ENCODE peak calls at places on chromosomes 3 and 15, in six cellular contexts. One of them, this sample, is unnamed.

GRCh38 chr15:90306560-90306959 is 41.1 kb downstream of the NGRN start:
- DNase-seq in prostate gland: no peak
- DNase-seq in esophagus squamous epithelium: no peak
- DNase-seq in testis: no peak
- DNase-seq in Peyer's patch: no peak
- DNase-seq in spleen: no peak
- DNase-seq in this sample: no peak

GRCh38 chr3:71589132-71589531 is 5.6 kb upstream of the FOXP1 start:
- DNase-seq in prostate gland: no peak
- DNase-seq in esophagus squamous epithelium: no peak
- DNase-seq in testis: no peak
- DNase-seq in Peyer's patch: no peak
- DNase-seq in spleen: no peak
- DNase-seq in this sample: no peak

GRCh38 chr3:70606018-70606417 is 293.6 kb upstream of the MDFIC2 start:
- DNase-seq in prostate gland: no peak
- DNase-seq in esophagus squamous epithelium: no peak
- DNase-seq in testis: no peak
- DNase-seq in Peyer's patch: no peak
- DNase-seq in spleen: no peak
- DNase-seq in this sample: no peak

GRCh38 chr3:197355713-197356112 is 57.3 kb upstream of the DLG1 start:
- DNase-seq in prostate gland: no peak
- DNase-seq in esophagus squamous epithelium: no peak
- DNase-seq in testis: no peak
- DNase-seq in Peyer's patch: no peak
- DNase-seq in spleen: no peak
- DNase-seq in this sample: no peak

GRCh38 chr3:17077614-17078013 is 192.9 kb downstream of the PLCL2 start:
- DNase-seq in prostate gland: no peak
- DNase-seq in esophagus squamous epithelium: no peak
- DNase-seq in testis: no peak
- DNase-seq in Peyer's patch: no peak
- DNase-seq in spleen: no peak
- DNase-seq in this sample: no peak

GRCh38 chr3:168047190-168047795 is 48.4 kb downstream of the GOLIM4 start:
- DNase-seq in prostate gland: peak; percentile 37
- DNase-seq in esophagus squamous epithelium: no peak
- DNase-seq in testis: no peak
- DNase-seq in Peyer's patch: no peak
- DNase-seq in spleen: no peak
- DNase-seq in this sample: no peak

GRCh38 chr3:65995030-65995429 is 43.7 kb downstream of the MAGI1 start:
- DNase-seq in prostate gland: no peak
- DNase-seq in esophagus squamous epithelium: no peak
- DNase-seq in testis: no peak
- DNase-seq in Peyer's patch: peak; percentile 49
- DNase-seq in spleen: no peak
- DNase-seq in this sample: no peak

GRCh38 chr3:63364495-63364894 is 86.4 kb downstream of the SYNPR start:
- DNase-seq in prostate gland: no peak
- DNase-seq in esophagus squamous epithelium: no peak
- DNase-seq in testis: no peak
- DNase-seq in Peyer's patch: no peak
- DNase-seq in spleen: no peak
- DNase-seq in this sample: no peak

GRCh38 chr15:74420193-74420905 is 13.4 kb downstream of the SEMA7A start:
- DNase-seq in prostate gland: no peak
- DNase-seq in esophagus squamous epithelium: no peak
- DNase-seq in testis: peak; percentile 85
- DNase-seq in Peyer's patch: no peak
- DNase-seq in spleen: peak; percentile 69
- DNase-seq in this sample: no peak

GRCh38 chr15:91824256-91824655 is 29.3 kb upstream of the SLCO3A1 start:
- DNase-seq in prostate gland: no peak
- DNase-seq in esophagus squamous epithelium: no peak
- DNase-seq in testis: peak; percentile 65
- DNase-seq in Peyer's patch: no peak
- DNase-seq in spleen: no peak
- DNase-seq in this sample: no peak

GRCh38 chr15:60804986-60805949 is 326.3 kb upstream of the ICE2 start:
- DNase-seq in prostate gland: no peak
- DNase-seq in esophagus squamous epithelium: no peak
- DNase-seq in testis: no peak
- DNase-seq in Peyer's patch: no peak
- DNase-seq in spleen: no peak
- DNase-seq in this sample: no peak

GRCh38 chr3:133384331-133385027 is 15.4 kb upstream of the BFSP2 start:
- DNase-seq in prostate gland: peak; percentile 48
- DNase-seq in esophagus squamous epithelium: no peak
- DNase-seq in testis: peak; percentile 73
- DNase-seq in Peyer's patch: peak; percentile 56
- DNase-seq in spleen: no peak
- DNase-seq in this sample: peak; percentile 70

GRCh38 chr3:129829640-129830039 is 63.9 kb downstream of the TMCC1 start:
- DNase-seq in prostate gland: peak; percentile 49
- DNase-seq in esophagus squamous epithelium: no peak
- DNase-seq in testis: peak; percentile 66
- DNase-seq in Peyer's patch: peak; percentile 72
- DNase-seq in spleen: no peak
- DNase-seq in this sample: no peak

GRCh38 chr3:14511971-14512943 is 27.9 kb downstream of the GRIP2 start:
- DNase-seq in prostate gland: no peak
- DNase-seq in esophagus squamous epithelium: no peak
- DNase-seq in testis: no peak
- DNase-seq in Peyer's patch: peak; percentile 37
- DNase-seq in spleen: peak; percentile 70
- DNase-seq in this sample: no peak

GRCh38 chr3:30342319-30343060 is 263.9 kb upstream of the TGFBR2 start:
- DNase-seq in prostate gland: peak; percentile 64
- DNase-seq in esophagus squamous epithelium: no peak
- DNase-seq in testis: no peak
- DNase-seq in Peyer's patch: peak; percentile 70
- DNase-seq in spleen: no peak
- DNase-seq in this sample: no peak

GRCh38 chr3:117036259-117036799 is 326.8 kb downstream of the TUSC7 start:
- DNase-seq in prostate gland: no peak
- DNase-seq in esophagus squamous epithelium: no peak
- DNase-seq in testis: peak; percentile 69
- DNase-seq in Peyer's patch: peak; percentile 61
- DNase-seq in spleen: no peak
- DNase-seq in this sample: no peak

GRCh38 chr15:77527164-77527778 is 105.4 kb downstream of the LINGO1 start:
- DNase-seq in prostate gland: no peak
- DNase-seq in esophagus squamous epithelium: no peak
- DNase-seq in testis: no peak
- DNase-seq in Peyer's patch: no peak
- DNase-seq in spleen: peak; percentile 62
- DNase-seq in this sample: peak; percentile 34

GRCh38 chr3:49663831-49664230 is 10.3 kb upstream of the APEH start:
- DNase-seq in prostate gland: no peak
- DNase-seq in esophagus squamous epithelium: no peak
- DNase-seq in testis: no peak
- DNase-seq in Peyer's patch: no peak
- DNase-seq in spleen: no peak
- DNase-seq in this sample: no peak

GRCh38 chr15:78004919-78005634 is 72.4 kb downstream of the TBC1D2B start:
- DNase-seq in prostate gland: peak; percentile 87
- DNase-seq in esophagus squamous epithelium: no peak
- DNase-seq in testis: peak; percentile 86
- DNase-seq in Peyer's patch: no peak
- DNase-seq in spleen: no peak
- DNase-seq in this sample: peak; percentile 84

GRCh38 chr3:195270350-195271115 is 426 bp downstream of the XXYLT1 start:
- DNase-seq in prostate gland: peak; percentile 55
- DNase-seq in esophagus squamous epithelium: no peak
- DNase-seq in testis: peak; percentile 74
- DNase-seq in Peyer's patch: peak; percentile 86
- DNase-seq in spleen: peak; percentile 96
- DNase-seq in this sample: no peak

GRCh38 chr15:51634591-51635198 is 12.1 kb upstream of the DMXL2 start:
- DNase-seq in prostate gland: no peak
- DNase-seq in esophagus squamous epithelium: no peak
- DNase-seq in testis: no peak
- DNase-seq in Peyer's patch: no peak
- DNase-seq in spleen: no peak
- DNase-seq in this sample: no peak

GRCh38 chr3:46112296-46112695 is 85.0 kb upstream of the XCR1 start:
- DNase-seq in prostate gland: no peak
- DNase-seq in esophagus squamous epithelium: no peak
- DNase-seq in testis: no peak
- DNase-seq in Peyer's patch: no peak
- DNase-seq in spleen: no peak
- DNase-seq in this sample: no peak

DNA sequence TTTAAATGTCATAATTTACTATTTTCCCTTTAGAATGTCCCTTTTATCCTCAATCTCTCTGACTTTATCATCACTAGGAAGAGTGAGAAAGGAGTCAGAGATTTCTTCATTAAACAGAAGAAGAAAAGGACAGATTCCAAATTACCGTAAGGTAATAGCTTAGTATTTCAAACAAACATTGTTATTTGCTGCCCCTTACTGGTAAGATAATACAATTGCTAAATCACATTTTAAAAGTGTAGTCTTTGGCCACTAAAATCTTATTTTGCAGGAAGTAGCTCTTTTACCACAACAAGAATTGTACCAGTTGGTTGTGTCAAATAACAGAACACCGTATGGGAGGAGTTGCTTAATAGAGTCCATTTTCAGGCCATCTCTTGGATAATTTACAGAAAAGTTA is 53.7 kb downstream of the CGGBP1 start:
- DNase-seq in prostate gland: no peak
- DNase-seq in esophagus squamous epithelium: no peak
- DNase-seq in testis: no peak
- DNase-seq in Peyer's patch: no peak
- DNase-seq in spleen: no peak
- DNase-seq in this sample: no peak
- TF ChIP-seq CTCF in prostate gland: peak; percentile 51
- TF ChIP-seq CTCF in esophagus squamous epithelium: no peak
- TF ChIP-seq CTCF in testis: no peak
- TF ChIP-seq CTCF in Peyer's patch: peak; percentile 31
- TF ChIP-seq CTCF in spleen: peak; percentile 20
- TF ChIP-seq CTCF in this sample: no peak

GRCh38 chr3:149541091-149541491 is 66.6 kb downstream of the TM4SF4 start:
- DNase-seq in prostate gland: no peak
- DNase-seq in esophagus squamous epithelium: no peak
- DNase-seq in testis: no peak
- DNase-seq in Peyer's patch: no peak
- DNase-seq in spleen: no peak
- DNase-seq in this sample: no peak
- H3K4me1 ChIP-seq in prostate gland: no peaks in the 10 kb centered on the region
- H3K4me1 ChIP-seq in esophagus squamous epithelium: peaks cover 43% of the 10 kb centered on the region
- H3K4me1 ChIP-seq in testis: peaks cover 8% of the 10 kb centered on the region
- H3K4me1 ChIP-seq in Peyer's patch: no peaks in the 10 kb centered on the region
- H3K4me1 ChIP-seq in spleen: peaks cover 10% of the 10 kb centered on the region
- H3K4me1 ChIP-seq in this sample: peaks cover 70% of the 10 kb centered on the region

GRCh38 chr3:13404625-13405452 is 15.3 kb downstream of the NUP210 start:
- DNase-seq in prostate gland: no peak
- DNase-seq in esophagus squamous epithelium: no peak
- DNase-seq in testis: no peak
- DNase-seq in Peyer's patch: no peak
- DNase-seq in spleen: peak; percentile 23
- DNase-seq in this sample: no peak
- TF ChIP-seq POLR2A in prostate gland: no peak
- TF ChIP-seq POLR2A in esophagus squamous epithelium: no peak
- TF ChIP-seq POLR2A in testis: no peak
- TF ChIP-seq POLR2A in Peyer's patch: no peak
- TF ChIP-seq POLR2A in spleen: no peak
- TF ChIP-seq POLR2A in this sample: no peak

DNA sequence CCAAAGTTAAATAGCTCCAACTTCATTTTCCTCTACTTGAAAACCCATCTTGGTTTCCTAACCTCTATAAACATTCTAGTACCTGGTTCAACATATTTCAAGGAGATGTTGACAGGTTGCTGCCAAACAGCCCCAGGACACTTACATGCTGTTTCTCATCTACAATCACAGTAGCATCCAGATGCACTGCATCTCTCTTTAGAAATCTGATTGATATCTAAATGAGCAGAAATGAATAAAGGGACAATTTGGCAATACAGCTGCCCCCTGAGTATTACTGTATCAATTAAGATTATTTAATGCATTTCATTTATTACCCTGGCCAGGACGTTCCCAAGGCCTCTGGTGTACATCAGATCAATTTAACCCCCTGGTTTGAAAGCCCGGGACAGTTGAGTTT is 74.0 kb downstream of the SSR3 start:
- DNase-seq in prostate gland: no peak
- DNase-seq in esophagus squamous epithelium: no peak
- DNase-seq in testis: no peak
- DNase-seq in Peyer's patch: no peak
- DNase-seq in spleen: no peak
- DNase-seq in this sample: no peak
- TF ChIP-seq CTCF in prostate gland: no peak
- TF ChIP-seq CTCF in esophagus squamous epithelium: no peak
- TF ChIP-seq CTCF in testis: no peak
- TF ChIP-seq CTCF in Peyer's patch: no peak
- TF ChIP-seq CTCF in spleen: no peak
- TF ChIP-seq CTCF in this sample: no peak

DNA sequence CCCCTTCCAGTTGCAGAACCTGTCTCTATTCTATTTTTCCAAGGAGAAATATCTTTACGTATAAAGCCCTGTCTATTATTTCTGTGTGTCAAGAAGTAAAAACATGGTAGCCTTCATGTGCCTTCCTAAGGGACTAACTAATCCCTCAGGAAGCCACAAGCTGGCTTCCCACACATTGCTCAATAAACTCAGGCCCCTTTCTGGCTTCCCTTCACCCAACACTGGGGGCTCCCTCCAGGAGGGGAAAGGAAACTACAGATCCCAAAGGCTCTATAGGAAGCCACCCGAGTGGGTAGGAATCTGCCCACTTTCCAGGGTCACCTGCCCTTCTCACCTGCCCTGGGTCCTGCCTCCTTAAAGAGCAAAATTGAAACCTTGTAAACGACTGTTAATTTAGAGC is 4.6 kb downstream of the TLE3 start:
- DNase-seq in prostate gland: no peak
- DNase-seq in esophagus squamous epithelium: no peak
- DNase-seq in testis: no peak
- DNase-seq in Peyer's patch: no peak
- DNase-seq in spleen: peak; percentile 21
- DNase-seq in this sample: no peak
- H3K4me1 ChIP-seq in prostate gland: peaks cover 37% of the 10 kb centered on the region
- H3K4me1 ChIP-seq in esophagus squamous epithelium: peaks cover 84% of the 10 kb centered on the region
- H3K4me1 ChIP-seq in testis: peaks cover 48% of the 10 kb centered on the region
- H3K4me1 ChIP-seq in Peyer's patch: peaks cover 8% of the 10 kb centered on the region
- H3K4me1 ChIP-seq in spleen: peaks cover 89% of the 10 kb centered on the region
- H3K4me1 ChIP-seq in this sample: peaks cover 83% of the 10 kb centered on the region

This sample was measured in stomach.